ENCODE peak calls at places on chromosomes 1 and 21, in ten cellular contexts. H is A549; C is epithelial cell of esophagus; I is astrocyte; A is body of pancreas; B is fibroblast of villous mesenchyme; X is CD8-positive, alpha-beta T cell; D is psoas muscle; Z is esophagus muscularis mucosa; Y is left ventricle myocardium inferior. M is an unnamed sample.
A peak's percentile ranks its signal among the peaks of the same experiment; 100 is the strongest.

GRCh38 chr1:50591598-50591997 is 168.4 kb upstream of the DMRTA2 start:
- DNase-seq in H (no peak), C (no peak), I (peak; percentile 58), A (no peak), B (no peak), X (no peak), D (no peak), Z (no peak), Y (no peak), M (no peak)

GRCh38 chr1:70675737-70676156 is 264.7 kb downstream of the CTH start:
- DNase-seq in H (no peak), C (no peak), I (no peak), A (no peak), B (no peak), X (no peak), D (no peak), Z (no peak), Y (no peak), M (no peak)

GRCh38 chr1:201949491-201949890 is 3.1 kb upstream of the LMOD1 start:
- DNase-seq in H (no peak), C (no peak), I (no peak), A (no peak), B (no peak), X (no peak), D (no peak), Z (no peak), Y (no peak), M (no peak)

GRCh38 chr1:218294531-218294930 is 9.4 kb downstream of the RRP15 start:
- DNase-seq in H (no peak), C (peak; percentile 48), I (peak; percentile 8), A (no peak), B (peak; percentile 27), X (no peak), D (no peak), Z (no peak), Y (no peak), M (no peak)

GRCh38 chr1:109787211-109787844 is 23.6 kb upstream of the EPS8L3 start:
- DNase-seq in H (no peak), C (peak; percentile 71), I (peak; percentile 27), A (no peak), B (peak; percentile 50), X (no peak), D (no peak), Z (no peak), Y (peak; percentile 9), M (no peak)

GRCh38 chr1:150293433-150294253 is at the start of gene MRPS21:
- DNase-seq in H (peak; percentile 84), C (peak; percentile 89), I (peak; percentile 84), A (peak; percentile 90), B (peak; percentile 89), X (peak; percentile 76), D (peak; percentile 89), Z (peak; percentile 97), Y (peak; percentile 87), M (peak; percentile 94)

GRCh38 chr1:28369518-28370219 is at the start of gene PHACTR4:
- DNase-seq in H (peak; percentile 87), C (peak; percentile 90), I (peak; percentile 86), A (peak; percentile 96), B (peak; percentile 94), X (peak; percentile 62), D (peak; percentile 93), Z (peak; percentile 96), Y (peak; percentile 93), M (peak; percentile 94)

GRCh38 chr1:185759061-185759460 is 24.9 kb downstream of the HMCN1 start:
- DNase-seq in H (no peak), C (no peak), I (no peak), A (no peak), B (no peak), X (no peak), D (no peak), Z (no peak), Y (no peak), M (no peak)

GRCh38 chr1:85200367-85200869 is 398 bp downstream of the SYDE2 start:
- DNase-seq in H (peak; percentile 10), C (peak; percentile 20), I (no peak), A (no peak), B (no peak), X (peak; percentile 23), D (no peak), Z (no peak), Y (no peak), M (peak; percentile 8)

GRCh38 chr21:45886610-45887026 is 95.0 kb upstream of the COL6A1 start:
- DNase-seq in H (no peak), C (no peak), I (no peak), A (no peak), B (no peak), X (no peak), D (no peak), Z (no peak), Y (no peak), M (no peak)

GRCh38 chr1:186839077-186839400 is 10.3 kb downstream of the PLA2G4A start:
- DNase-seq in H (no peak), C (no peak), I (no peak), A (no peak), B (no peak), X (no peak), D (no peak), Z (no peak), Y (no peak), M (no peak)

GRCh38 chr1:75861831-75862230 is 65.1 kb downstream of the MSH4 start:
- DNase-seq in H (no peak), C (peak; percentile 25), I (no peak), A (no peak), B (no peak), X (no peak), D (no peak), Z (no peak), Y (no peak), M (no peak)

GRCh38 chr1:7554343-7555270 is 216.5 kb upstream of the VAMP3 start:
- DNase-seq in H (no peak), C (no peak), I (peak; percentile 12), A (no peak), B (no peak), X (no peak), D (no peak), Z (no peak), Y (no peak), M (peak; percentile 55)

GRCh38 chr1:153348511-153349362 is at the start of gene PGLYRP4:
- DNase-seq in H (no peak), C (peak; percentile 97), I (no peak), A (no peak), B (no peak), X (no peak), D (no peak), Z (peak; percentile 88), Y (no peak), M (no peak)

GRCh38 chr1:170586942-170587593 is 55.1 kb downstream of the GORAB start:
- DNase-seq in H (no peak), C (no peak), I (peak; percentile 69), A (no peak), B (peak; percentile 49), X (no peak), D (no peak), Z (no peak), Y (no peak), M (peak; percentile 75)

GRCh38 chr1:190170321-190170720 is 307.3 kb downstream of the BRINP3 start:
- DNase-seq in H (no peak), C (peak; percentile 19), I (peak; percentile 70), A (no peak), B (peak; percentile 13), X (no peak), D (no peak), Z (no peak), Y (no peak), M (peak; percentile 25)

GRCh38 chr1:47914218-47914937 is 82.8 kb downstream of the TRABD2B start:
- DNase-seq in H (no peak), C (peak; percentile 44), I (no peak), A (no peak), B (no peak), X (no peak), D (no peak), Z (no peak), Y (no peak), M (no peak)

GRCh38 chr1:244768186-244768585 is 67.3 kb upstream of the COX20 start:
- DNase-seq in H (no peak), C (peak; percentile 49), I (peak; percentile 27), A (no peak), B (no peak), X (no peak), D (no peak), Z (no peak), Y (no peak), M (no peak)

GRCh38 chr1:206560021-206560716 is 52.1 kb downstream of the EIF2D start:
- DNase-seq in H (no peak), C (no peak), I (no peak), A (peak; percentile 62), B (no peak), X (no peak), D (no peak), Z (no peak), Y (no peak), M (peak; percentile 18)
- H3K4me3 ChIP-seq in H (no peak overlapping the region), C (no peak overlapping the region), I (no peak overlapping the region), A (no peak overlapping the region), B (no peak overlapping the region), X (peak overlapping the region; percentile 94), D (no peak overlapping the region), Z (peak overlapping the region; percentile 67), Y (no peak overlapping the region), M (no peak overlapping the region)

GRCh38 chr1:116878804-116879477 is 30.8 kb upstream of the PTGFRN start:
- DNase-seq in H (no peak), C (peak; percentile 98), I (peak; percentile 75), A (peak; percentile 34), B (peak; percentile 28), X (no peak), D (peak; percentile 25), Z (no peak), Y (peak; percentile 52), M (peak; percentile 77)
- H3K4me3 ChIP-seq in H (no peak overlapping the region), C (peak overlapping the region; percentile 23), I (peak overlapping the region; percentile 54), A (no peak overlapping the region), B (peak overlapping the region; percentile 7), X (peak overlapping the region; percentile 24), D (peak overlapping the region; percentile 46), Z (peak overlapping the region; percentile 47), Y (peak overlapping the region; percentile 62), M (peak overlapping the region; percentile 33)

GRCh38 chr1:39816431-39817090 is 27.9 kb upstream of the BMP8B start:
- DNase-seq in H (peak; percentile 44), C (peak; percentile 75), I (peak; percentile 69), A (peak; percentile 70), B (peak; percentile 75), X (no peak), D (peak; percentile 71), Z (no peak), Y (peak; percentile 69), M (peak; percentile 64)
- H3K4me3 ChIP-seq in H (no peak overlapping the region), C (no peak overlapping the region), I (no peak overlapping the region), A (no peak overlapping the region), B (no peak overlapping the region), X (peak overlapping the region; percentile 9), D (no peak overlapping the region), Z (no peak overlapping the region), Y (no peak overlapping the region), M (no peak overlapping the region)

DNA sequence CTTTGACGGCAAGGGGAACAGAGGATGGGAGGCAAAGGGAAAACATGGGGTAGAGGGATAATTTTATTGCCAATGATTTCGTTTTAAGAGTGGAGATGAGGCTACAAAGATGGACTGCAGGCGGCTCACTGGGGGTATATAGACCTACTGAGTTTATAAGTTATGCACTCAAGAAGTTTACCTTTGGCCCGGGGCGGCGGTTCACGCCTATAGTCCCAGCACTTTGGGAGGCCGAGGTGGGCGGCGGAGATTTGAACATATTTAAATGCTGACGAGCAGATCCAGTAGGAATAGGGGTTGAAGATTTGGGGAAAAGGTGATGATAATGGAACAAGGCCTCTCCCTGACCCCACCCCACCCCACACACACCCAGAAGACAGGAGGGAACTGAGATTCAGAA is 8.1 kb upstream of the SLAMF9 start:
- DNase-seq in H (no peak), C (no peak), I (no peak), A (no peak), B (no peak), X (no peak), D (no peak), Z (no peak), Y (no peak), M (no peak)
- H3K4me3 ChIP-seq in H (no peak overlapping the region), C (peak overlapping the region; percentile 84), I (no peak overlapping the region), A (no peak overlapping the region), B (no peak overlapping the region), X (no peak overlapping the region), D (no peak overlapping the region), Z (no peak overlapping the region), Y (no peak overlapping the region), M (peak overlapping the region; percentile 56)

M was measured in fibroblast of pulmonary artery.